ENCODE peak calls at places on chromosomes 3 and 15, in five cellular contexts. One of them, this sample, is unnamed. For H3K4me1, the result is how much of the 10 kb centered on the place peaks cover.

GRCh38 chr3:10248984-10249748 is 907 bp downstream of the TATDN2 start:
- DNase-seq in Caco-2: peak
- DNase-seq in IMR-90: peak
- DNase-seq in uterus: peak
- DNase-seq in thoracic aorta: no peak
- DNase-seq in this sample: peak

GRCh38 chr3:155393316-155393715 is 99.8 kb upstream of the STRIT1 start:
- DNase-seq in uterus: no peak
- DNase-seq in thoracic aorta: no peak
- DNase-seq in IMR-90: no peak
- DNase-seq in Caco-2: no peak
- DNase-seq in this sample: no peak

GRCh38 chr3:128845119-128845518 is 34.3 kb upstream of the ACAD9 start:
- DNase-seq in thoracic aorta: no peak
- DNase-seq in uterus: no peak
- DNase-seq in Caco-2: no peak
- DNase-seq in IMR-90: no peak
- DNase-seq in this sample: no peak

GRCh38 chr3:127043041-127043641 is 60.2 kb downstream of the PLXNA1 start:
- DNase-seq in Caco-2: no peak
- DNase-seq in uterus: no peak
- DNase-seq in thoracic aorta: no peak
- DNase-seq in IMR-90: no peak
- DNase-seq in this sample: peak

GRCh38 chr3:11288786-11289637 is 16.8 kb downstream of the ATG7 start:
- DNase-seq in IMR-90: peak
- DNase-seq in uterus: no peak
- DNase-seq in thoracic aorta: no peak
- DNase-seq in Caco-2: no peak
- DNase-seq in this sample: no peak

GRCh38 chr3:186108941-186109865 is at the start of gene ETV5:
- DNase-seq in IMR-90: peak
- DNase-seq in uterus: peak
- DNase-seq in Caco-2: peak
- DNase-seq in thoracic aorta: peak
- DNase-seq in this sample: peak

GRCh38 chr3:106877632-106878031 is 499.6 kb upstream of the CCDC54 start:
- DNase-seq in uterus: no peak
- DNase-seq in IMR-90: no peak
- DNase-seq in Caco-2: no peak
- DNase-seq in thoracic aorta: no peak
- DNase-seq in this sample: no peak

GRCh38 chr15:100082761-100083402 is 258.9 kb downstream of the ADAMTS17 start:
- DNase-seq in Caco-2: no peak
- DNase-seq in IMR-90: no peak
- DNase-seq in uterus: no peak
- DNase-seq in thoracic aorta: no peak
- DNase-seq in this sample: peak

GRCh38 chr3:155809181-155809580 is 3.1 kb upstream of the C3orf33 start:
- DNase-seq in IMR-90: peak
- DNase-seq in thoracic aorta: no peak
- DNase-seq in uterus: no peak
- DNase-seq in Caco-2: no peak
- DNase-seq in this sample: no peak

GRCh38 chr15:90145259-90145658 is 43.0 kb upstream of the IDH2 start:
- DNase-seq in IMR-90: no peak
- DNase-seq in thoracic aorta: no peak
- DNase-seq in uterus: no peak
- DNase-seq in Caco-2: no peak
- DNase-seq in this sample: no peak
- H3K4me1 ChIP-seq in IMR-90: under half
- H3K4me1 ChIP-seq in thoracic aorta: under half
- H3K4me1 ChIP-seq in uterus: under half
- H3K4me1 ChIP-seq in Caco-2: under half
- H3K4me1 ChIP-seq in this sample: under half

GRCh38 chr15:92733090-92733933 is 77.7 kb upstream of the FAM174B start:
- DNase-seq in thoracic aorta: no peak
- DNase-seq in Caco-2: no peak
- DNase-seq in IMR-90: no peak
- DNase-seq in uterus: no peak
- DNase-seq in this sample: no peak

GRCh38 chr15:92733934-92734521 is 78.5 kb upstream of the FAM174B start:
- DNase-seq in Caco-2: peak
- DNase-seq in uterus: peak
- DNase-seq in IMR-90: peak
- DNase-seq in thoracic aorta: no peak
- DNase-seq in this sample: no peak
- H3K4me3 ChIP-seq in Caco-2: peak
- H3K4me3 ChIP-seq in uterus: peak
- H3K4me3 ChIP-seq in IMR-90: peak
- H3K4me3 ChIP-seq in thoracic aorta: peak
- H3K4me3 ChIP-seq in this sample: peak

DNA sequence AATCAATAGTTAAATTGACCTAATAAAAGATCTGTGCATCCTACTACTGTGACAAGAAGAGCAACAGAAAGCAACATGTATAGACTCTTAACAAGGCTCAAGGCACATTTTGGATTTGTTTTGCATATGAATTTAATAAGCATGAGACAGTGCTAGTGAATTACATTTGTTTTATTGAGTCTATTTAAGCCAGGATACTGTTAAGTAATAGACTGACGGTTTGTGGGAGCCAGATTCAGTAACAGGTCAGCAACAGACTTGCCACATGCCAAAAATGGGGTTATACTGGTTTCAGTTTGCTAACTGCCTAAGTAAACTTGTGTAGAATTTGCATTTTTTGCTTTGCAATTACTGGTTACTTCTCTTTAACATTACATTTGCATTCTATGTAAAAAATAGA is 54.0 kb downstream of the MBNL1 start:
- DNase-seq in uterus: no peak
- DNase-seq in IMR-90: no peak
- DNase-seq in thoracic aorta: no peak
- DNase-seq in Caco-2: no peak
- DNase-seq in this sample: no peak
- H3K4me1 ChIP-seq in uterus: under half
- H3K4me1 ChIP-seq in IMR-90: under half
- H3K4me1 ChIP-seq in thoracic aorta: half or more
- H3K4me1 ChIP-seq in Caco-2: under half
- H3K4me1 ChIP-seq in this sample: half or more

DNA sequence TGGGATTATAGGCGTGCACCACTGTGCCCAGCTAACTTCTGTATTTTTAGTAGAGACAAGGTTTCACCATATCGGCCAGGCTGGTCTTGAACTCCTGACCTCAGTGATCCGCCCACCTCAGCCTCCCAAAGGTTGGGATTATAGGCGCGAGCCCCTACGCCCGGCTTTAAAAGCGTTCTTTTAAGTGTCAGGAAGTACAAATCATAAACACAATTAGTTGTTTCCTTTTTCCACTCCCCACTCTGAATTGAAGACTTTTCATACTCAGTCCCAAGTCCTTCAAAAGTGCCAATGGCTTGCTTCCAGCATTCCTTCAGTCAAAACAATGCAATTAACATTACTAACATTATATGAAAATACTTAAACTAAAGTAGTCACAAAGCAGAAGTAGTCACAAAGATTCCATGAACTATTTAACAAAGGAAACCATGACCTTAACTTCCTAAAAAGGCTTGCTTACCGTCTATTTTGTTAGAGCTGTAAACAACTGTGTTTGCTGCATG is 8.1 kb downstream of the WDR82 start:
- DNase-seq in IMR-90: no peak
- DNase-seq in uterus: no peak
- DNase-seq in Caco-2: no peak
- DNase-seq in thoracic aorta: no peak
- DNase-seq in this sample: no peak
- H3K4me3 ChIP-seq in IMR-90: no peak
- H3K4me3 ChIP-seq in uterus: no peak
- H3K4me3 ChIP-seq in Caco-2: no peak
- H3K4me3 ChIP-seq in thoracic aorta: no peak
- H3K4me3 ChIP-seq in this sample: no peak

GRCh38 chr3:50353231-50354004 is 2.8 kb downstream of the CYB561D2 start:
- DNase-seq in Caco-2: no peak
- DNase-seq in IMR-90: no peak
- DNase-seq in thoracic aorta: no peak
- DNase-seq in uterus: no peak
- DNase-seq in this sample: no peak
- H3K4me1 ChIP-seq in Caco-2: under half
- H3K4me1 ChIP-seq in IMR-90: under half
- H3K4me1 ChIP-seq in thoracic aorta: half or more
- H3K4me1 ChIP-seq in uterus: under half
- H3K4me1 ChIP-seq in this sample: under half

GRCh38 chr15:48186271-48186670 is 5.2 kb upstream of the CTXN2 start:
- DNase-seq in IMR-90: no peak
- DNase-seq in uterus: no peak
- DNase-seq in thoracic aorta: no peak
- DNase-seq in Caco-2: no peak
- DNase-seq in this sample: no peak

GRCh38 chr15:48190932-48191573 is 412 bp upstream of the CTXN2 start:
- DNase-seq in Caco-2: peak
- DNase-seq in uterus: peak
- DNase-seq in IMR-90: peak
- DNase-seq in thoracic aorta: peak
- DNase-seq in this sample: no peak

GRCh38 chr15:48191574-48192225 is at the start of gene CTXN2:
- DNase-seq in Caco-2: no peak
- DNase-seq in uterus: no peak
- DNase-seq in IMR-90: no peak
- DNase-seq in thoracic aorta: no peak
- DNase-seq in this sample: no peak
- H3K4me3 ChIP-seq in Caco-2: no peak
- H3K4me3 ChIP-seq in uterus: no peak
- H3K4me3 ChIP-seq in IMR-90: peak
- H3K4me3 ChIP-seq in thoracic aorta: peak
- H3K4me3 ChIP-seq in this sample: no peak

GRCh38 chr3:52237006-52237658 is 1.8 kb downstream of the TWF2 start:
- DNase-seq in Caco-2: no peak
- DNase-seq in thoracic aorta: no peak
- DNase-seq in uterus: no peak
- DNase-seq in IMR-90: no peak
- DNase-seq in this sample: no peak

GRCh38 chr3:52237659-52238172 is 1.2 kb downstream of the TWF2 start:
- DNase-seq in uterus: peak
- DNase-seq in Caco-2: no peak
- DNase-seq in IMR-90: peak
- DNase-seq in thoracic aorta: peak
- DNase-seq in this sample: peak

GRCh38 chr3:52238761-52239701 is at the start of gene TWF2:
- DNase-seq in Caco-2: peak
- DNase-seq in uterus: peak
- DNase-seq in IMR-90: peak
- DNase-seq in thoracic aorta: peak
- DNase-seq in this sample: peak

GRCh38 chr3:52236424-52236886 is 2.5 kb downstream of the TWF2 start:
- DNase-seq in IMR-90: no peak
- DNase-seq in uterus: no peak
- DNase-seq in thoracic aorta: no peak
- DNase-seq in Caco-2: no peak
- DNase-seq in this sample: no peak

GRCh38 chr3:52238193-52238760 is 681 bp downstream of the TWF2 start:
- DNase-seq in IMR-90: peak
- DNase-seq in Caco-2: no peak
- DNase-seq in thoracic aorta: no peak
- DNase-seq in uterus: no peak
- DNase-seq in this sample: no peak
- H3K4me1 ChIP-seq in IMR-90: under half
- H3K4me1 ChIP-seq in Caco-2: under half
- H3K4me1 ChIP-seq in thoracic aorta: under half
- H3K4me1 ChIP-seq in uterus: under half
- H3K4me1 ChIP-seq in this sample: half or more

DNA sequence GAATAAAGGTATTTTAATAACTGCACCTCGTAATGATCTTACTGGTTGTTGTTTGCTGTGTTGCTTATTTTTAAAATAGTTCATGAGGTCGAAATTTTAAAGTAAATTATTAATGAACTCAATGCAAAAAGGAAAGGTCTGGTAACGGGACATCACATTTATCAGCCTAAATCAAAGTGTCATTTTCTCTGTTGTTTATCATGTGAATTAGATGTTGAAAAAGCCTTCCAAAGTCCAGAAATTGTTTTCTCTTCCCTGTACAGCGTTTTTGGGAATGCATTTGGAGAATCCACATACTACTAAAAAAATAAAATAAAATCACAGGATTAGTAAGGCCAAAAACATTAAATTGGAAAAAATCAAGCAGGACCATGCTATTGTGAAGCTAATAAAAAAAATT is 339.2 kb upstream of the NECTIN3 start:
- DNase-seq in uterus: no peak
- DNase-seq in thoracic aorta: no peak
- DNase-seq in Caco-2: no peak
- DNase-seq in IMR-90: no peak
- DNase-seq in this sample: no peak
- H3K4me3 ChIP-seq in uterus: no peak
- H3K4me3 ChIP-seq in thoracic aorta: no peak
- H3K4me3 ChIP-seq in Caco-2: no peak
- H3K4me3 ChIP-seq in IMR-90: no peak
- H3K4me3 ChIP-seq in this sample: no peak

DNA sequence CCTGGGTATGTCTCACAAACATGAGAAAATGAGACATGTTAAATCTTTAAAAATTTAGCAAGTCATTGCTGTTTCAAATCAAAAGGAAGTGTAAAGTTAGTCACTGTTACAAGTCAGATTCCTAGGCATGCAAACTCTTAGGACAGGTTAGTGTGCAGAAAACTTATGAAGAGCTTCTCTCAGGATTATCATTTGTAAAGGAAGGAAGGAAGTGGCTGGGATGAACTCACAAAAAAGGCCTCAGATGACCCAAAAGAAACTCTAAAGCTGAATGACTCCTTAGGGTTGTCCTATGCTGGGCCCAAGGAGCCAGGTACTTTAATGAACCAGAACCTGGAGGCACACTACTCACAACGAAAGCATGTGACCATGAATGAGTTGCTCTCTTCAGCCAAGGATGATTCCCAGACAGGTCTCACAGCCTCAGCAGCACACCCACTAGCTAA is 25.0 kb downstream of the MSL2 start:
- DNase-seq in IMR-90: peak
- DNase-seq in Caco-2: no peak
- DNase-seq in thoracic aorta: no peak
- DNase-seq in uterus: no peak
- DNase-seq in this sample: no peak
- H3K4me1 ChIP-seq in IMR-90: under half
- H3K4me1 ChIP-seq in Caco-2: under half
- H3K4me1 ChIP-seq in thoracic aorta: under half
- H3K4me1 ChIP-seq in uterus: under half
- H3K4me1 ChIP-seq in this sample: under half